ENCODE peak calls at places on chromosomes 2 and 18, in five cellular contexts. H, K, T, Q and N are unnamed samples.

GRCh38 chr2:168465594-168465993 is 9.5 kb downstream of the CERS6 start:
- DNase-seq in H (no peak), K (no peak), T (no peak), Q (no peak), N (no peak)

GRCh38 chr2:177419274-177419673 is 26.7 kb downstream of the AGPS start:
- DNase-seq in H (no peak), K (no peak), T (no peak), Q (no peak), N (no peak)

GRCh38 chr18:39058386-39059000 is 1492.9 kb upstream of the CELF4 start:
- DNase-seq in H (no peak), K (no peak), T (no peak), Q (no peak), N (no peak)

GRCh38 chr18:79682481-79682880 is 2.9 kb downstream of the CTDP1 start:
- DNase-seq in H (no peak), K (no peak), T (no peak), Q (no peak), N (no peak)

GRCh38 chr2:145350011-145350410 is 830.1 kb upstream of the ZEB2 start:
- DNase-seq in H (no peak), K (no peak), T (no peak), Q (no peak), N (no peak)

GRCh38 chr2:197958592-197958991 is 154.2 kb downstream of the PLCL1 start:
- DNase-seq in H (no peak), K (no peak), T (no peak), Q (no peak), N (no peak)

GRCh38 chr2:8999802-9000201 is 3.7 kb downstream of the MBOAT2 start:
- DNase-seq in H (no peak), K (no peak), T (no peak), Q (no peak), N (no peak)

GRCh38 chr2:204049635-204050034 is 113.1 kb downstream of the ICOS start:
- DNase-seq in H (peak), K (no peak), T (no peak), Q (no peak), N (no peak)

GRCh38 chr2:20081841-20082240 is 30.4 kb upstream of the LAPTM4A start:
- DNase-seq in H (no peak), K (no peak), T (no peak), Q (no peak), N (no peak)

GRCh38 chr18:67520276-67521035 is 3.9 kb upstream of the DSEL start:
- DNase-seq in H (no peak), K (no peak), T (no peak), Q (no peak), N (no peak)

GRCh38 chr2:216216951-216217903 is 108.1 kb downstream of the XRCC5 start:
- DNase-seq in H (no peak), K (peak), T (peak), Q (peak), N (no peak)

GRCh38 chr2:49972699-49973098 is 818.4 kb upstream of the FSHR start:
- DNase-seq in H (no peak), K (no peak), T (peak), Q (no peak), N (no peak)

GRCh38 chr18:58728719-58729118 is 57.5 kb downstream of the MALT1 start:
- DNase-seq in H (no peak), K (no peak), T (peak), Q (no peak), N (no peak)

GRCh38 chr2:205366336-205367060 is 315.8 kb upstream of the NRP2 start:
- DNase-seq in H (no peak), K (no peak), T (no peak), Q (no peak), N (no peak)

GRCh38 chr2:135882415-135882814 is 6.2 kb upstream of the MCM6 start:
- DNase-seq in H (no peak), K (no peak), T (no peak), Q (no peak), N (no peak)

GRCh38 chr2:10123281-10123680 is 742 bp downstream of the RRM2 start:
- DNase-seq in H (no peak), K (no peak), T (peak), Q (no peak), N (no peak)

GRCh38 chr18:77127769-77128671 is 4.6 kb downstream of the MBP start:
- DNase-seq in H (peak), K (no peak), T (no peak), Q (no peak), N (no peak)

GRCh38 chr18:62281684-62282083 is 43.4 kb upstream of the TNFRSF11A start:
- DNase-seq in H (no peak), K (no peak), T (no peak), Q (no peak), N (no peak)

GRCh38 chr2:50343157-50343821 is 688.6 kb downstream of the NRXN1 start:
- DNase-seq in H (no peak), K (no peak), T (no peak), Q (no peak), N (no peak)

GRCh38 chr2:147051248-147051647 is 793.6 kb upstream of the ACVR2A start:
- DNase-seq in H (no peak), K (no peak), T (no peak), Q (no peak), N (no peak)

GRCh38 chr2:129984426-129984825 is 5.0 kb downstream of the RAB6C start:
- DNase-seq in H (no peak), K (no peak), T (no peak), Q (no peak), N (no peak)

DNA sequence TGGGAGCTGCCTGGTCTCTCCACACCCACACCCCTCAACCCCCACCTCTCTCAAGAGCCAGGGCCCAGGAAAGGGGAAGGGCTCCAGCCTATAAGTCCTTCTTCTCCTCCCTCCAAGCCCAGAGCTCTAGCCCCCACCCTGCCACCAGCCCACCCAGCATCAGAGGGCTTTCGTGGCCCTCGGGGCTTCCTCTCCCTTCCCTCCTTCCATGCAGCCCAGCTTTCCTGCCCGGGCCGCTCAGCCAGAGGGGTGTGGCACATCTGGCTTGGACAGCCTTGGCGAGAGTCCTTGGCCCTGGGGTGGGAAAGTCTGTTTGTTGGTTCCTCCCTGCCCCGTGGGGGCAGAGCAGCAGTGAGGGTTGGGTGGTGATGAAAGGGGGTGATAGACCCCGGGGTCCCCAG is 7.1 kb downstream of the TNS1 start:
- DNase-seq in H (no peak), K (no peak), T (peak), Q (no peak), N (no peak)
- TF ChIP-seq ZBTB33 in H (no peak), K (no peak), T (no peak), Q (no peak), N (no peak)

DNA sequence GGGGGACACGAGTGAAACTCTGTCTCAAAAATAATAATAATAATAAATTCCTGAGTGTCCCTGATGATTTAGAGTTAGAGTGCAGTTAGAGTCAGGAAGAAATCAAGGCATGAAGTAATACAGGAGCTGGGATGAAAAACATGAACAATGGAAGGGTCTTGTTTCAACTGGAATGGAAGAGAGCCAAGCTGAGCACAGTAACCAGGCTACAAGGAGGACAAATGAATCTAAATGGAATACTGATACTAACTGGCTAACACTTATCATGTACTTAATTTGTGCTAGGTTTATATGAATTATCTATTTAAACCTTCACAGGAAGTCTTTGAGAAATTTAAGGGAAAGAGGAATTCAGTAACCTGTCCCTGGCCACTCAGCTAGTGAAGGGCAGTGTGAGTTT is 38.8 kb upstream of the PSME4 start:
- DNase-seq in H (no peak), K (no peak), T (no peak), Q (no peak), N (no peak)
- TF ChIP-seq ZBTB33 in H (no peak), K (no peak), T (no peak), Q (no peak), N (no peak)

GRCh38 chr2:118097657-118098056 is 9.4 kb downstream of the INSIG2 start:
- DNase-seq in H (no peak), K (peak), T (no peak), Q (no peak), N (no peak)

GRCh38 chr2:118094503-118094902 is 6.2 kb downstream of the INSIG2 start:
- DNase-seq in H (no peak), K (no peak), T (no peak), Q (no peak), N (no peak)

GRCh38 chr2:118091140-118091478 is 2.8 kb downstream of the INSIG2 start:
- DNase-seq in H (no peak), K (no peak), T (no peak), Q (peak), N (no peak)

GRCh38 chr2:118098307-118098706 is 10.0 kb downstream of the INSIG2 start:
- DNase-seq in H (no peak), K (no peak), T (no peak), Q (no peak), N (no peak)

DNA sequence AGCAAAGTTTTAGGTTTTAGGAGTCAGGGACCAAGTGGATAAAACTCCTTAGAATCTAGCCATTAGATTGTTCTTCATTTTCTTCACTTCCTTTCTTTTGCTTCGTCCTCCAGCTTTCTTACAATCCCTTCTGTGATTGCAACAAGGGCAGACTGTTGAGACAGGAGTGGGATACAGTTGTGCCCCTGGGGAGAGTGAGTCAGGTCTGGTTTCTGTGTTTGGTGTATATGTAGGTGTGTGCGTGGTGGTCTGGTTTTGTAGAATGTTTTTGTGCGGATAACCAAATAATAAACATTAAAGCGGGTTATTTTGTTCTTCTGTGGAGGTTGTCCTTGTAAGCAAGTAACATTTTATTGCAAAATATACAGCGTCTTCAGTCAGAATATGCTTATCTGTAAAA is 7.3 kb downstream of the INSIG2 start:
- DNase-seq in H (no peak), K (no peak), T (peak), Q (no peak), N (no peak)
- TF ChIP-seq ZBTB33 in H (no peak), K (no peak), T (no peak), Q (no peak), N (no peak)

DNA sequence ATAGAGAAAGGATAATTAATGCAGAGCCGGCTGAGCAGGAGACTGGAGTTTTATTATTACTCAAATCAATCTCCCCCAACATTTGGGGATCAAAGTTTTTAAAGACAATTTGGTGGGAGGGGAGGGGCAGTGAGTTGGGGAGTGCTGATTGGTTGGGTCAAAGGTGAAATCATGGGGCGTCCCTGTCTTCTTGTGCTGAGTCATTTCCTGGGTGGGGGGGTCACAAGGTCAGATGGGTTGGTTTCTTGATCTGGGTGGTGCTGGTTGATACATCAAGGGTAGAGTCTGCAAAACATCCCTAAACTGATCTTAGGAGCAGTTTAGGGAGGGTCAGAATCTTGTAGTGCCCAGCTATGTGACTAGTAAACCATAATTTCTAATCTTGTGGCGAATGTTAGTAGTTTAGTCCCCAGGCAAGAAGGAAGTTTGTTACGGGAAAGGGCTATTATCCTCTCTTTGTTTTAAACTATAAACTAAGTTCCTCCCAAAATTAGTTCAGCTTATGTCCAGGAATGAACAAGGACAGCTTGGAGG is 67.4 kb downstream of the MOGAT1 start:
- DNase-seq in H (no peak), K (peak), T (no peak), Q (no peak), N (no peak)
- TF ChIP-seq ZBTB33 in H (no peak), K (no peak), T (no peak), Q (no peak), N (no peak)

GRCh38 chr2:214014551-214015230 is 396.2 kb upstream of the VWC2L start:
- DNase-seq in H (no peak), K (no peak), T (no peak), Q (no peak), N (no peak)
- TF ChIP-seq ZBTB33 in H (no peak), K (no peak), T (no peak), Q (no peak), N (no peak)

GRCh38 chr2:23286765-23287155 is 98.2 kb upstream of the KLHL29 start:
- DNase-seq in H (no peak), K (no peak), T (no peak), Q (no peak), N (no peak)
- TF ChIP-seq ZBTB33 in H (no peak), K (no peak), T (no peak), Q (no peak), N (no peak)

DNA sequence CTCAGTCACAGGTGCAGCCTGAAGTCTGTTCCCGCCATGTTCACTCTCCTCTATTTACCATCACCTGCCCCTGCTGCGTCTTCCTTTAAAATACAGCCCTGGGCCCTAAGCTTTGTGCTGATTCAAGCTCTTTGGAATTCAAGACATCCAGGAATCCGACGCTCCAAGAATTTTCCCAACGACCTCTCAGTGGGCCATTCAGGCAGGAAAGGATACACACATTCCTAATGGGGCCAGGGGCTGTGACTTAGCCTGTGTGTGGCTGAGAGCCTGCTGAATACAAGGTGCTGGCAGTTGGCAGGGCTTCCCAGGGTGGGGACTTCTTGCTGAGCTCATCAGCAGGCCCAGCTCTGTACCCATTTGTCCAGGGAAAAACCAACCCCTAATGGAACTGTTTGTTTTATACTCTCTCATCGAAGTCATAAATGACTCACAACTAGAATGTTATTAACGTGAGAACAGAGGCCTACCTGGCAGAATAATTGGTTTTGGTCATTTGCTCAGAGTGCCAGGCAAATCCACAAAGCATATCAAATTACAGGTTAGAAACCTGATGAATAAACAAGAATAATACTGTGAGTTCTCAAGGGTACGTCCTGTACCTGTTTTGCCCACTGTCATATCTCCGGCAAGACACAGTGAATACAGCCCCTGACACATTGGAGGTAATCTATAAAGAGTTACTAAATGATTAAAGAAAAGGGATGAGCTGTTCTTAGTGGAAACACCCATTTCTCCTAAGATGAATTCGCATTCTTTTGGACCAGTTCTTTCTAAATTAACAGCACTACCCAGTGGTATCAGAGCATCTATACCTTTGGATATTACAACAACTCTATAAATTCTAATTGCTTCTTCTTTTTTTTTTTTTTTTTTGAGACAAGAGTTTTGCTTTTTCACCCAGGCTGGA is 12.6 kb upstream of the KCMF1 start:
- DNase-seq in H (no peak), K (no peak), T (no peak), Q (peak), N (peak)
- TF ChIP-seq ZBTB33 in H (no peak), K (no peak), T (peak), Q (peak), N (peak)

GRCh38 chr18:10354241-10354811 is 100.1 kb upstream of the APCDD1 start:
- DNase-seq in H (no peak), K (no peak), T (no peak), Q (no peak), N (no peak)
- TF ChIP-seq ZBTB33 in H (no peak), K (no peak), T (no peak), Q (no peak), N (no peak)

DNA sequence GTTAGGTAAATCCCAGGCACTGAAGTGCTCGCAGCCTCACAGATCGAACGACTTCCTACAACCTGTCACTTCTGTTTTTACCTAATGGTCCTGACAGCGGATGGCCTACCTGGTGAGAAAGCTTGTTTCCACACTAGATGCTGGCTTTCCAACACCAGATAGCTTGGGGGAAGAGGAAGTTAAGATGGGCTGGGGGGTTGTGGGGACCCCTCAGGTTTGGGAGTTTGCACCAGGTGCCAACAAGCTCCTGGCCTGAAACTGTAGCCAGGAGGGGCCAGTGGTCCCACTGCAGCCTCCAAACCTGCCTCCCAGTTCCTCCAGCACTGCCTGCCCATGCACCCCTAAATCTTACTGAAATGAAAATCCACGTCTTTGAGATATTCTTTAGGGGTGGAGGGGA is 3.9 kb downstream of the TMEM185B start:
- DNase-seq in H (no peak), K (no peak), T (no peak), Q (no peak), N (no peak)
- TF ChIP-seq ZBTB33 in H (no peak), K (no peak), T (no peak), Q (no peak), N (no peak)

GRCh38 chr2:28927469-28927868 is 33.0 kb downstream of the WDR43 start:
- DNase-seq in H (no peak), K (no peak), T (no peak), Q (no peak), N (no peak)

GRCh38 chr2:28927878-28928277 is 33.4 kb downstream of the WDR43 start:
- DNase-seq in H (no peak), K (no peak), T (no peak), Q (no peak), N (no peak)

GRCh38 chr2:28929581-28929980 is 35.1 kb downstream of the WDR43 start:
- DNase-seq in H (no peak), K (no peak), T (no peak), Q (no peak), N (no peak)

DNA sequence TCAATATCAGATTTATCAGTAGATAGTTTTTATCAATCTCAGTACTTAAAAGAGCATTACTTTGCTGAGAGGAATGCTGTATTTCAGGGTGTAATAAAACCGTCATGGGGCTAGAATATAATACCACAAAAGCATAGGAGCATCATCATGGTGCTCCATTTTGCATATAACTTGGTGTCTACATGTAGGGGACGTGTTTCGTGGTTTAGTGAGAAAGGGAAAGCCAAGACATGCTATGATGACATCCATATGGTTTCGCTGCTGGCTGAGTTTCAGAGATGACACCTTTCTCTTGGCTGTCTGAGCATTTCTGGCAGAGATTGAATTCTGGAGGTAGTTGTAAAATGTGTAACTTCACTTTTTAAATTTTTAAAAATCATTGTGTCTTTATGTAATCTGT is 32.4 kb downstream of the WDR43 start:
- DNase-seq in H (no peak), K (no peak), T (no peak), Q (no peak), N (no peak)
- TF ChIP-seq ZBTB33 in H (no peak), K (no peak), T (no peak), Q (no peak), N (no peak)